ENCODE peak calls at places on chromosome 15, in eight cellular contexts. One of them, this sample, is unnamed.

GRCh38 chr15:38414351-38414750 is 39.6 kb upstream of the FAM98B start:
- DNase-seq in HCT116: peak
- DNase-seq in K562: peak
- DNase-seq in NB4: peak
- DNase-seq in A549: peak
- DNase-seq in endothelial cell of umbilical vein: peak
- DNase-seq in HepG2: peak
- DNase-seq in SK-N-SH: peak
- DNase-seq in this sample: peak

GRCh38 chr15:81914734-81915234 is 131.0 kb downstream of the MEX3B start:
- DNase-seq in HCT116: no peak
- DNase-seq in K562: no peak
- DNase-seq in NB4: no peak
- DNase-seq in A549: no peak
- DNase-seq in endothelial cell of umbilical vein: no peak
- DNase-seq in HepG2: no peak
- DNase-seq in SK-N-SH: peak
- DNase-seq in this sample: no peak

GRCh38 chr15:73596214-73596613 is 37.0 kb downstream of the NPTN start:
- DNase-seq in HCT116: no peak
- DNase-seq in K562: no peak
- DNase-seq in NB4: no peak
- DNase-seq in A549: no peak
- DNase-seq in endothelial cell of umbilical vein: no peak
- DNase-seq in HepG2: no peak
- DNase-seq in SK-N-SH: no peak
- DNase-seq in this sample: no peak

GRCh38 chr15:92025717-92026270 is 172.3 kb downstream of the SLCO3A1 start:
- DNase-seq in HCT116: no peak
- DNase-seq in K562: no peak
- DNase-seq in NB4: no peak
- DNase-seq in A549: no peak
- DNase-seq in endothelial cell of umbilical vein: no peak
- DNase-seq in HepG2: no peak
- DNase-seq in SK-N-SH: no peak
- DNase-seq in this sample: no peak

GRCh38 chr15:28106294-28107110 is 7.4 kb upstream of the OCA2 start:
- DNase-seq in HCT116: no peak
- DNase-seq in K562: no peak
- DNase-seq in NB4: peak
- DNase-seq in A549: peak
- DNase-seq in endothelial cell of umbilical vein: no peak
- DNase-seq in HepG2: no peak
- DNase-seq in SK-N-SH: peak
- DNase-seq in this sample: peak

GRCh38 chr15:40239671-40240618 is 1.1 kb downstream of the PAK6 start:
- DNase-seq in HCT116: no peak
- DNase-seq in K562: no peak
- DNase-seq in NB4: no peak
- DNase-seq in A549: no peak
- DNase-seq in endothelial cell of umbilical vein: no peak
- DNase-seq in HepG2: no peak
- DNase-seq in SK-N-SH: no peak
- DNase-seq in this sample: no peak

GRCh38 chr15:78956937-78957336 is 12.1 kb upstream of the CTSH start:
- DNase-seq in HCT116: no peak
- DNase-seq in K562: no peak
- DNase-seq in NB4: no peak
- DNase-seq in A549: no peak
- DNase-seq in endothelial cell of umbilical vein: no peak
- DNase-seq in HepG2: no peak
- DNase-seq in SK-N-SH: no peak
- DNase-seq in this sample: no peak

GRCh38 chr15:39807791-39808190 is 25.1 kb upstream of the FSIP1 start:
- DNase-seq in HCT116: no peak
- DNase-seq in K562: no peak
- DNase-seq in NB4: no peak
- DNase-seq in A549: no peak
- DNase-seq in endothelial cell of umbilical vein: no peak
- DNase-seq in HepG2: no peak
- DNase-seq in SK-N-SH: no peak
- DNase-seq in this sample: peak

GRCh38 chr15:85929786-85930185 is 135.1 kb upstream of the KLHL25 start:
- DNase-seq in HCT116: no peak
- DNase-seq in K562: no peak
- DNase-seq in NB4: no peak
- DNase-seq in A549: no peak
- DNase-seq in endothelial cell of umbilical vein: no peak
- DNase-seq in HepG2: no peak
- DNase-seq in SK-N-SH: no peak
- DNase-seq in this sample: no peak

GRCh38 chr15:100910556-100910955 is 8.6 kb upstream of the LRRK1 start:
- DNase-seq in HCT116: no peak
- DNase-seq in K562: no peak
- DNase-seq in NB4: no peak
- DNase-seq in A549: no peak
- DNase-seq in endothelial cell of umbilical vein: no peak
- DNase-seq in HepG2: no peak
- DNase-seq in SK-N-SH: no peak
- DNase-seq in this sample: no peak
- TF ChIP-seq MAX in HCT116: no peak
- TF ChIP-seq MAX in K562: no peak
- TF ChIP-seq MAX in NB4: no peak
- TF ChIP-seq MAX in A549: no peak
- TF ChIP-seq MAX in endothelial cell of umbilical vein: no peak
- TF ChIP-seq MAX in HepG2: no peak
- TF ChIP-seq MAX in SK-N-SH: no peak
- TF ChIP-seq MAX in this sample: no peak

GRCh38 chr15:80780416-80781221 is 1.4 kb downstream of the CEMIP start:
- DNase-seq in HCT116: no peak
- DNase-seq in K562: peak
- DNase-seq in NB4: no peak
- DNase-seq in A549: peak
- DNase-seq in endothelial cell of umbilical vein: peak
- DNase-seq in HepG2: peak
- DNase-seq in SK-N-SH: peak
- DNase-seq in this sample: peak
- TF ChIP-seq MAX in HCT116: no peak
- TF ChIP-seq MAX in K562: no peak
- TF ChIP-seq MAX in NB4: no peak
- TF ChIP-seq MAX in A549: peak
- TF ChIP-seq MAX in endothelial cell of umbilical vein: no peak
- TF ChIP-seq MAX in HepG2: peak
- TF ChIP-seq MAX in SK-N-SH: peak
- TF ChIP-seq MAX in this sample: peak

GRCh38 chr15:58247803-58248503 is 109.8 kb downstream of the AQP9 start:
- DNase-seq in HCT116: no peak
- DNase-seq in K562: no peak
- DNase-seq in NB4: peak
- DNase-seq in A549: no peak
- DNase-seq in endothelial cell of umbilical vein: no peak
- DNase-seq in HepG2: no peak
- DNase-seq in SK-N-SH: no peak
- DNase-seq in this sample: no peak
- TF ChIP-seq MAX in HCT116: no peak
- TF ChIP-seq MAX in K562: no peak
- TF ChIP-seq MAX in NB4: peak
- TF ChIP-seq MAX in A549: no peak
- TF ChIP-seq MAX in endothelial cell of umbilical vein: no peak
- TF ChIP-seq MAX in HepG2: no peak
- TF ChIP-seq MAX in SK-N-SH: no peak
- TF ChIP-seq MAX in this sample: no peak

GRCh38 chr15:98800437-98801233 is 152.3 kb downstream of the IGF1R start:
- DNase-seq in HCT116: peak
- DNase-seq in K562: no peak
- DNase-seq in NB4: peak
- DNase-seq in A549: peak
- DNase-seq in endothelial cell of umbilical vein: peak
- DNase-seq in HepG2: peak
- DNase-seq in SK-N-SH: peak
- DNase-seq in this sample: peak
- TF ChIP-seq MAX in HCT116: peak
- TF ChIP-seq MAX in K562: no peak
- TF ChIP-seq MAX in NB4: no peak
- TF ChIP-seq MAX in A549: peak
- TF ChIP-seq MAX in endothelial cell of umbilical vein: no peak
- TF ChIP-seq MAX in HepG2: no peak
- TF ChIP-seq MAX in SK-N-SH: no peak
- TF ChIP-seq MAX in this sample: no peak

DNA sequence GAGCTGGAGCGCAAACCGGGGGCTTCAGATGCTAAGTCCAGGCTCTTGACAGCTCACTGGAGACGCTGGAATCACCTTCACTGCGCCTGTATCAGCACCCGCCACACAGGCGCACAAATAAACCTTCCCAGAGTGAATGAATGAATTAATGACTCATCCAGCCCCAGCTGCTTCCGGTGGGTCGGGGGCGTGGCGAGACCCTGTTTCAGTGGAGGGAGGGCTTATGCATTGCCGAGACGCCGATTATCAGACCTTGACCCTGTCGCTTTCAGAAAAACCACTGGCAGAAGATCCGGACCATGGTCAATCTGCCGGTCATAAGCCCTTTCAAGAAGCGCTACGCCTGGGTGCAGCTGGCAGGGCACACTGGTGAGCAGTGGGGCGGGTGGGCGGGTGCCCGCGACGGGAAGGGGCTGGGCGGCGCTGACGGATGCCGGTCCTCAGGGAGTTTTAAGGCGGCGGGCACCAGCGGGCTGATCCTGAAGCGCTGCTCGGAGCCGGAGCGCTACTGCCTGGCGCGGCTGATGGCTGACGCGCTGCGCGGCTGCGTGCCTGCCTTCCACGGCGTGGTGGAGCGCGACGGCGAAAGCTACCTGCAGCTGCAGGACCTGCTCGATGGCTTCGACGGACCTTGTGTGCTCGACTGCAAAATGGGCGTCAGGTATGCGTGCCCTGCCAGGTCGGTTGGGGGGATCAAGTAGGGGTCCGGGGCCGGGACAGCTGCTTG is 7.7 kb downstream of the ITPKA start:
- DNase-seq in HCT116: no peak
- DNase-seq in K562: no peak
- DNase-seq in NB4: peak
- DNase-seq in A549: no peak
- DNase-seq in endothelial cell of umbilical vein: peak
- DNase-seq in HepG2: no peak
- DNase-seq in SK-N-SH: peak
- DNase-seq in this sample: peak
- TF ChIP-seq MAX in HCT116: no peak
- TF ChIP-seq MAX in K562: no peak
- TF ChIP-seq MAX in NB4: no peak
- TF ChIP-seq MAX in A549: no peak
- TF ChIP-seq MAX in endothelial cell of umbilical vein: no peak
- TF ChIP-seq MAX in HepG2: no peak
- TF ChIP-seq MAX in SK-N-SH: peak
- TF ChIP-seq MAX in this sample: no peak

This sample was measured in WTC11.